ENCODE peak calls at places on chromosomes 4 and X, in eight cellular contexts. N, F, S, Q, H, X, B and T are unnamed samples. For H3K4me1, the result is how much of the 10 kb centered on the place peaks cover.

GRCh38 chr4:5955201-5955821 is 62.4 kb upstream of the CRMP1 start:
- DNase-seq in N (no peak), F (no peak), S (peak), Q (no peak), H (no peak), X (no peak), B (peak), T (no peak)

GRCh38 chrX:77561372-77561771 is 114.2 kb downstream of the FGF16 start:
- DNase-seq in N (no peak), F (no peak), S (no peak), Q (no peak), H (no peak), X (no peak), B (no peak), T (no peak)

GRCh38 chr4:109676886-109677285 is 26.4 kb downstream of the CASP6 start:
- DNase-seq in N (no peak), F (no peak), S (no peak), Q (no peak), H (no peak), X (no peak), B (no peak), T (no peak)

GRCh38 chrX:143694881-143695280 is 25.7 kb downstream of the SPANXN2 start:
- DNase-seq in N (no peak), F (no peak), S (no peak), Q (no peak), H (no peak), X (no peak), B (no peak), T (no peak)

GRCh38 chr4:39698424-39699009 is 581 bp downstream of the UBE2K start:
- DNase-seq in N (peak), F (peak), S (peak), Q (peak), H (no peak), X (peak), B (peak), T (no peak)

GRCh38 chrX:56764975-56765791 is 36.1 kb downstream of the NBDY start:
- DNase-seq in N (no peak), F (no peak), S (no peak), Q (no peak), H (no peak), X (no peak), B (no peak), T (no peak)

GRCh38 chrX:11449613-11450012 is 156.4 kb downstream of the AMELX start:
- DNase-seq in N (no peak), F (no peak), S (no peak), Q (no peak), H (no peak), X (no peak), B (no peak), T (no peak)

GRCh38 chr4:73341454-73341853 is 62.6 kb upstream of the ALB start:
- DNase-seq in N (peak), F (no peak), S (no peak), Q (no peak), H (no peak), X (peak), B (peak), T (no peak)

GRCh38 chrX:25178555-25178954 is 162.8 kb upstream of the ARX start:
- DNase-seq in N (no peak), F (no peak), S (no peak), Q (no peak), H (no peak), X (no peak), B (peak), T (no peak)

GRCh38 chr4:85964298-85964697 is 395.6 kb downstream of the MAPK10 start:
- DNase-seq in N (peak), F (no peak), S (no peak), Q (no peak), H (no peak), X (no peak), B (peak), T (no peak)

GRCh38 chr4:8585721-8586161 is 5.5 kb downstream of the GPR78 start:
- DNase-seq in N (no peak), F (no peak), S (no peak), Q (no peak), H (no peak), X (peak), B (no peak), T (no peak)

GRCh38 chr4:8586246-8586645 is 6.1 kb downstream of the GPR78 start:
- DNase-seq in N (no peak), F (no peak), S (no peak), Q (no peak), H (no peak), X (peak), B (no peak), T (no peak)

GRCh38 chr4:8588196-8588470 is 4.4 kb upstream of the CPZ start:
- DNase-seq in N (no peak), F (no peak), S (no peak), Q (no peak), H (no peak), X (no peak), B (no peak), T (no peak)

GRCh38 chr4:8586671-8587468 is 5.7 kb upstream of the CPZ start:
- DNase-seq in N (no peak), F (no peak), S (peak), Q (no peak), H (no peak), X (peak), B (no peak), T (no peak)

DNA sequence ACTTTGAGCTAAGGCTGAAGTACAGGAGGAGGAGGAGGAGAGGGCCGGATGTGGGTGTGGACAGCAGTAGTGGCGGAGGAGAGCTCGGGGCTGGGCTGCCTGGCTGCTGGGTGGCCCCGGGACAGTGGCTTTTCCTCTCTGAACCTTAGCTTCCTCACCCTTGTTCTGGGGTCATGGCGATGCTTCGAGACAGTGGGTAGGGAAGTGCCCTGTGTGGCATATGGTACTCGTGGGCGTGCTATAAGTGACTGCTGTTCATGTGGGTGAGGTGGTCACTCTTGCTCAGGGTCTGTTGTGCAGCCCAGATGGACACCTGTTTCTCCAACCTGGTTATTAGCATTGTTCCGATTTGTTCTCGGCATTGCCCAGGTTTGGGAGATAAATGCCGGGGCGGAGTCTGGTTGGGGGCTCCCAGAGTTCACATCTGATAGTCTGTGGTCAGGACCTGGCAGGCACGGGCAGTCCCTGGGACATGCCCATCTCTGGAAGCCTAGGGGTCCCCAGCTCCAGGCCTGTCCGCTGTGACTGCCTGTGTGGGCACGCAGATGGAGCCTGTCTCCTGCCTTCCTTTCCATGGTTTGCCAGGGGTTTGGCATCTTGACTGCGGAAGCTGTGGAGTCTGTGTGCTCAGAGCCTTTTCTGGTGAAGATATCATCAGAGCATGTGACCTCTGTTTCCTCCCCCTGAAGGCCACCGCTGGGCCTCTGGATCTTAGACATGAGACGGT is 4.9 kb upstream of the CPZ start:
- DNase-seq in N (no peak), F (no peak), S (no peak), Q (no peak), H (no peak), X (peak), B (no peak), T (no peak)
- H3K4me1 ChIP-seq in N (under half), F (under half), S (under half), Q (under half), H (under half), X (under half), B (under half), T (under half)

GRCh38 chr4:38384962-38385285 is 279.1 kb upstream of the KLF3 start:
- DNase-seq in N (no peak), F (no peak), S (no peak), Q (no peak), H (no peak), X (no peak), B (no peak), T (no peak)

GRCh38 chr4:38386654-38387188 is 277.3 kb upstream of the KLF3 start:
- DNase-seq in N (no peak), F (no peak), S (peak), Q (no peak), H (no peak), X (no peak), B (no peak), T (no peak)

GRCh38 chr4:38386011-38386551 is 277.9 kb upstream of the KLF3 start:
- DNase-seq in N (no peak), F (no peak), S (no peak), Q (no peak), H (no peak), X (no peak), B (no peak), T (no peak)

GRCh38 chr4:38383646-38384121 is 280.3 kb upstream of the KLF3 start:
- DNase-seq in N (no peak), F (no peak), S (no peak), Q (no peak), H (no peak), X (no peak), B (no peak), T (no peak)

GRCh38 chr4:38385286-38386010 is 278.6 kb upstream of the KLF3 start:
- DNase-seq in N (no peak), F (no peak), S (no peak), Q (no peak), H (no peak), X (no peak), B (no peak), T (no peak)
- H3K4me1 ChIP-seq in N (under half), F (under half), S (under half), Q (under half), H (under half), X (under half), B (under half), T (under half)

GRCh38 chr4:677431-678293 is 3.3 kb downstream of the MYL5 start:
- DNase-seq in N (no peak), F (no peak), S (no peak), Q (no peak), H (no peak), X (no peak), B (no peak), T (no peak)
- H3K4me1 ChIP-seq in N (under half), F (under half), S (under half), Q (under half), H (under half), X (under half), B (under half), T (half or more)

GRCh38 chr4:75662626-75663025 is 10.6 kb downstream of the G3BP2 start:
- DNase-seq in N (no peak), F (no peak), S (no peak), Q (no peak), H (no peak), X (no peak), B (no peak), T (no peak)

GRCh38 chr4:75660491-75660890 is 12.7 kb downstream of the G3BP2 start:
- DNase-seq in N (no peak), F (no peak), S (no peak), Q (no peak), H (no peak), X (no peak), B (no peak), T (no peak)

GRCh38 chr4:75668596-75668995 is 4.6 kb downstream of the G3BP2 start:
- DNase-seq in N (no peak), F (no peak), S (no peak), Q (no peak), H (no peak), X (no peak), B (no peak), T (no peak)

GRCh38 chr4:75671802-75672421 is 1.3 kb downstream of the G3BP2 start:
- DNase-seq in N (peak), F (no peak), S (no peak), Q (no peak), H (no peak), X (no peak), B (no peak), T (no peak)

GRCh38 chr4:75666299-75666698 is 6.9 kb downstream of the G3BP2 start:
- DNase-seq in N (peak), F (no peak), S (no peak), Q (no peak), H (no peak), X (no peak), B (no peak), T (no peak)
- H3K4me1 ChIP-seq in N (under half), F (under half), S (under half), Q (half or more), H (half or more), X (under half), B (half or more), T (half or more)

DNA sequence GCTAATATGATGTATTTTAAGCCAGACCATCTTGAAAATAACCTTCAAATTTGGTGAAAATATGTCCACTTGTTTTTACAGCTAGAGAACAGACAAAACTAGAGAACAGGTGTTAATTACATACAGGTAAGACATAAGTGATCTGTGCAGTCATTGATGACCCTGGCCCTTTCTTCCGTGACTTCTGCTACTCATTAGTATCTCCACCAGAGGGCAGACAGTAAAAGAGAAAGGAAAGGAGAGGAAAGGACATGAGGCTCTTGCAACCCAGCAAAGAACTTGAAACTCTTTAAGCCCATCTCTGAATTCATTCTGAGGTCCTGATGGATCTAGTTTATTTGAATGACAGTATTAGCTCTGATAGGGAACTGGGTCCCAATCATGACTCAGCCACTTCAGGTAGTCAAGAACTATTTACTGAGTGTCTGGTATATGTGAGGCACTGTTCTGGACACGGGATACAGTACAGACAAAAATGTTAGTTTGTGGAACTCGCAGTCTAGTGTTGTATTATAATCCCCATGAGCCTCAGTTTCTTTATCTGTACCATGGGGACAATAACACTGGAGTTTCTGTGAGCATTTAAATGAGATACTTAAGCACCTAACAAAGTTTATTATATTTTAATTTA is 121.0 kb upstream of the TEX13D start:
- DNase-seq in N (peak), F (no peak), S (no peak), Q (no peak), H (no peak), X (no peak), B (peak), T (no peak)
- H3K4me1 ChIP-seq in N (under half), F (under half), S (under half), Q (under half), H (under half), X (under half), B (under half), T (under half)

DNA sequence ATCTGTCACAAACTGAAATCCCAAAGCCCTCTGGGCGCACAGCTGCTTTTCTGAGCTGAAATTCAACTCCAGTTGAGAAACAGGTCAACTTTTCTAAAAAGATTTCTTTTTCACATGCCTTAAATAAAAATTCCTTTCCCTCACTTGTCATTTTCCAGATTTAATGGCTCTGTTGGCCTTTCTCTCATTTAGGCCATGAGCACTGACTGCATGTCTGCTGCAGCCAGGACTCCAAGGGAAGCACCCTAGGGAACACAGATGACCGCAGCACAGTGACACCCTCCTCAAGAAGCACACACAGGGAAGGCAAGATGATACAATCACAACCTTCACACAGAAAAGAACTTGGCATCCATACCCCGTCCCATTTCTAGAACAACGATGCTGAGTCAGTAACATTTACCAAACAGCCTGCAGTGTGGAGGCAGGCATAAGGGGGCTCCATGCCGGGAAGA is 34.2 kb downstream of the AFAP1 start:
- DNase-seq in N (peak), F (no peak), S (no peak), Q (peak), H (no peak), X (no peak), B (no peak), T (no peak)
- H3K4me1 ChIP-seq in N (under half), F (under half), S (under half), Q (half or more), H (under half), X (under half), B (half or more), T (half or more)

GRCh38 chr4:151687021-151687640 is 73.7 kb downstream of the GATB start:
- DNase-seq in N (no peak), F (no peak), S (peak), Q (no peak), H (no peak), X (no peak), B (peak), T (no peak)

GRCh38 chr4:151689211-151689991 is 71.4 kb downstream of the GATB start:
- DNase-seq in N (no peak), F (no peak), S (peak), Q (no peak), H (no peak), X (no peak), B (no peak), T (no peak)

GRCh38 chr4:151688785-151689043 is 72.1 kb downstream of the GATB start:
- DNase-seq in N (no peak), F (no peak), S (no peak), Q (no peak), H (no peak), X (no peak), B (no peak), T (no peak)

GRCh38 chr4:151690164-151690856 is 70.5 kb downstream of the GATB start:
- DNase-seq in N (peak), F (no peak), S (peak), Q (no peak), H (no peak), X (no peak), B (no peak), T (no peak)

GRCh38 chr4:151688003-151688784 is 72.6 kb downstream of the GATB start:
- DNase-seq in N (no peak), F (no peak), S (no peak), Q (no peak), H (no peak), X (no peak), B (no peak), T (no peak)
- H3K4me1 ChIP-seq in N (under half), F (under half), S (under half), Q (under half), H (under half), X (under half), B (under half), T (half or more)

DNA sequence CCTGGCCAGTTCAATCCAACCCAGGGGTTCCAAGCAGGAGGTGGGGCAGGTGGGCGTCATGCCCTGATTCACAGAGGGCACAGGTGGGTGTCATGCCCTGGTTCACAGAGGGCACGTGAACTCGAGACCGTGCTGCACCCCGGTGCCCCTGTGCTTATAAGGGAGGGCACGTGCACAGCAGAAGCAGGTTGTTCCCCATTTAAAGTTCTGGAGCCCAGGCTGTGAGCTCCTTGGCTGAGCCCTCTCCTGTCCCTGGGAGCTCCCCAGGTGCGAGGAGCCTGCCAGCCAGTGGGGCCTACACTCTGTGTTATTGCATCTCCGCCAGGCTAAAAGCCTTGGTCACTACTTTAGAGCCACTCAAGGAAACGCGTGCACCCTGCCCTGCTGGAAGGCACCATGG is 3.2 kb upstream of the CPZ start:
- DNase-seq in N (no peak), F (no peak), S (no peak), Q (no peak), H (no peak), X (peak), B (no peak), T (no peak)
- H3K4me1 ChIP-seq in N (under half), F (under half), S (under half), Q (under half), H (under half), X (under half), B (under half), T (under half)